ENCODE peak calls at places on chromosome 20, in eight cellular contexts. R, U, Y, N, X, O, H and B are unnamed samples. For H3K4me1, the result is how much of the 10 kb centered on the place peaks cover.

GRCh38 chr20:34971873-34972235 is 16.2 kb downstream of the MYH7B start:
- DNase-seq in R (no peak), U (no peak), Y (no peak), N (no peak), X (no peak), O (no peak), H (no peak), B (no peak)

GRCh38 chr20:51309128-51309527 is 233.4 kb downstream of the NFATC2 start:
- DNase-seq in R (no peak), U (no peak), Y (no peak), N (no peak), X (no peak), O (no peak), H (no peak), B (peak)

GRCh38 chr20:5393218-5393870 is 76.6 kb upstream of the PROKR2 start:
- DNase-seq in R (no peak), U (peak), Y (no peak), N (no peak), X (no peak), O (no peak), H (no peak), B (no peak)

GRCh38 chr20:62066983-62067433 is 1.3 kb upstream of the TAF4 start:
- DNase-seq in R (peak), U (peak), Y (peak), N (no peak), X (peak), O (peak), H (no peak), B (no peak)

GRCh38 chr20:56636701-56637100 is 7.6 kb downstream of the TFAP2C start:
- DNase-seq in R (no peak), U (no peak), Y (no peak), N (no peak), X (no peak), O (no peak), H (no peak), B (no peak)

GRCh38 chr20:20276806-20277530 is 90.9 kb upstream of the INSM1 start:
- DNase-seq in R (no peak), U (no peak), Y (no peak), N (no peak), X (no peak), O (no peak), H (no peak), B (no peak)

GRCh38 chr20:43459022-43459942 is 1.6 kb downstream of the SRSF6 start:
- DNase-seq in R (no peak), U (peak), Y (peak), N (no peak), X (no peak), O (no peak), H (no peak), B (peak)

GRCh38 chr20:33111306-33111705 is 31.9 kb downstream of the BPIFB4 start:
- DNase-seq in R (no peak), U (no peak), Y (no peak), N (no peak), X (no peak), O (no peak), H (no peak), B (no peak)

GRCh38 chr20:13089950-13090469 is 81.2 kb downstream of the SPTLC3 start:
- DNase-seq in R (peak), U (no peak), Y (no peak), N (no peak), X (no peak), O (no peak), H (no peak), B (no peak)

GRCh38 chr20:56200456-56200855 is 48.1 kb upstream of the MC3R start:
- DNase-seq in R (peak), U (no peak), Y (no peak), N (no peak), X (no peak), O (no peak), H (no peak), B (peak)

GRCh38 chr20:39855056-39855455 is 834.0 kb downstream of the MAFB start:
- DNase-seq in R (no peak), U (no peak), Y (no peak), N (no peak), X (no peak), O (no peak), H (no peak), B (no peak)

GRCh38 chr20:62216636-62217566 is 3.2 kb downstream of the HRH3 start:
- DNase-seq in R (no peak), U (no peak), Y (no peak), N (peak), X (no peak), O (no peak), H (no peak), B (no peak)

GRCh38 chr20:56430471-56430870 is 18.4 kb downstream of the CASS4 start:
- DNase-seq in R (no peak), U (no peak), Y (no peak), N (no peak), X (peak), O (no peak), H (no peak), B (no peak)

GRCh38 chr20:19909696-19910095 is 107.5 kb upstream of the NAA20 start:
- DNase-seq in R (no peak), U (no peak), Y (peak), N (no peak), X (no peak), O (peak), H (peak), B (no peak)

GRCh38 chr20:21767739-21768223 is 62.3 kb downstream of the PAX1 start:
- DNase-seq in R (peak), U (peak), Y (no peak), N (peak), X (peak), O (no peak), H (no peak), B (no peak)

GRCh38 chr20:23084282-23084844 is 1.8 kb downstream of the CD93 start:
- DNase-seq in R (no peak), U (no peak), Y (no peak), N (no peak), X (no peak), O (no peak), H (no peak), B (no peak)

GRCh38 chr20:58713801-58714339 is 21.3 kb downstream of the NPEPL1 start:
- DNase-seq in R (no peak), U (no peak), Y (no peak), N (peak), X (no peak), O (peak), H (peak), B (peak)

GRCh38 chr20:40513010-40513409 is 176.0 kb downstream of the MAFB start:
- DNase-seq in R (no peak), U (no peak), Y (no peak), N (no peak), X (no peak), O (no peak), H (no peak), B (no peak)

GRCh38 chr20:50872562-50873288 is 58.5 kb downstream of the ADNP start:
- DNase-seq in R (no peak), U (no peak), Y (no peak), N (no peak), X (no peak), O (no peak), H (no peak), B (no peak)

GRCh38 chr20:9838378-9839295 is at the start of gene PAK5:
- DNase-seq in R (peak), U (peak), Y (no peak), N (peak), X (peak), O (no peak), H (no peak), B (peak)

GRCh38 chr20:61954276-61955021 is 111.2 kb downstream of the TAF4 start:
- DNase-seq in R (no peak), U (no peak), Y (no peak), N (no peak), X (no peak), O (no peak), H (peak), B (no peak)

GRCh38 chr20:51854912-51855311 is 52.6 kb upstream of the SALL4 start:
- DNase-seq in R (no peak), U (no peak), Y (no peak), N (no peak), X (no peak), O (no peak), H (no peak), B (no peak)

GRCh38 chr20:51427625-51428291 is 114.8 kb downstream of the NFATC2 start:
- DNase-seq in R (no peak), U (no peak), Y (no peak), N (no peak), X (no peak), O (no peak), H (no peak), B (no peak)

GRCh38 chr20:11686900-11687543 is 230.7 kb upstream of the BTBD3 start:
- DNase-seq in R (no peak), U (peak), Y (no peak), N (peak), X (peak), O (no peak), H (peak), B (no peak)

GRCh38 chr20:32522775-32523612 is 62.1 kb downstream of the NOL4L start:
- DNase-seq in R (peak), U (no peak), Y (no peak), N (no peak), X (peak), O (no peak), H (no peak), B (no peak)

GRCh38 chr20:3248167-3248992 is 9.4 kb upstream of the SLC4A11 start:
- DNase-seq in R (no peak), U (peak), Y (no peak), N (no peak), X (peak), O (peak), H (no peak), B (no peak)

GRCh38 chr20:3246682-3247081 is 7.7 kb upstream of the SLC4A11 start:
- DNase-seq in R (no peak), U (no peak), Y (no peak), N (no peak), X (no peak), O (no peak), H (no peak), B (no peak)

GRCh38 chr20:3247638-3248037 is 8.6 kb upstream of the SLC4A11 start:
- DNase-seq in R (no peak), U (no peak), Y (no peak), N (no peak), X (no peak), O (no peak), H (no peak), B (no peak)

GRCh38 chr20:3250091-3250504 is 11.1 kb upstream of the SLC4A11 start:
- DNase-seq in R (peak), U (peak), Y (no peak), N (no peak), X (peak), O (no peak), H (no peak), B (no peak)

DNA sequence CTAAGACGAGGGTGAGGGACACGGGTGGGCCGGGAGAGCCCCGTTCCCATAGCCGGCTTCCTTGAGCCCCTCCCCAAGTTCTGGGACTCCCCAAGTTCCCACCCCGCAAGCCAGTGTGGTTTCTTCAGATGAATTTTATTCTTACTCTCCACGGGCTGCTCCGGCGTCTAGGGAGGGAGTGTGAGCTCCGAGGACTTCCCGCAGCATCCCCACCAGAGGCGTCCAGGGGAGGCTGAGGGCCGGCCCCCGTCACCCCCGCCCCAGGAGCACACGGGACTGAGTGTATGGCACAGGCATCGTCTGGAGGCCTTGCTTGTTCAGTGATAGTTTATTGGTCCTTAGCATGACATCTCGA is 10.0 kb upstream of the SLC4A11 start:
- DNase-seq in R (no peak), U (no peak), Y (no peak), N (no peak), X (no peak), O (no peak), H (no peak), B (no peak)
- H3K4me1 ChIP-seq in R (under half), U (under half), Y (under half), N (under half), X (under half), O (under half), H (under half), B (under half)

DNA sequence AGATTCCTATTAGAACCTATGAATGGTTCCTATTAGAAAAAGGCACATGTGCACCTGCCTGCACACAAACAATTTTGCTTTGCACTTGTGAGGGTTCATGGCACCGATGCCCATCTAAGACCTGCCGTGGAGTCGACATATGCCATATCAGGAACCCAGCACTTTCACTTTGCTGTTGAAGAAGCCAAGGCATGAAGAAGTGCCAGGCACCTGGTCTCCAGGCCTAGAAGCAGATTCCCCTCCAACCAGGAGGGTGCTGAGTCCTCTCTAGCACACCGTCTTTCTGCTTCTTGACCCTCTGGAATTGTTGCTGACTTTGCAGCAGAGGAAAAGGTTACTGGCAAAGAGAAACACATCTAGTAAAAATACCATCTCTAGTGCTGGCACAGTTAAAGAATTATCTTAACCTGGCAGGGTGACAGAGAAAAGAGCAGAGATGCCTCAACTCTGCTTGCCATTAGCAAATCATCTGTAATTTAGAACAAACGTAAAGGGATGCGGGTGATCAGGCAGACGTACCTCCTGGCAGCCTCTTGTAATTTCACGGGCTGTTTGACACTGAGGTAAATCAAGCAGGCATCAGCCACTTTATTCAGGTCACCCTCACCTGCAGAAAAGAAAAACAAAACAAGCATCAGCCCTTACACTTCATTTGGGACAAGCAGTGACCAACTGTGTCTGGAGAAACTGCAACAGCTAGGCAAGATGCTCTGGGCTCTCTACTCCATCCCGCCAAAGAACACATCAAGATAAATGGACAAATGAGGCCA is 37.2 kb downstream of the TTI1 start:
- DNase-seq in R (no peak), U (no peak), Y (no peak), N (no peak), X (peak), O (no peak), H (no peak), B (no peak)
- H3K4me3 ChIP-seq in R (no peak), U (no peak), Y (no peak), N (no peak), X (no peak), O (no peak), H (no peak), B (no peak)

DNA sequence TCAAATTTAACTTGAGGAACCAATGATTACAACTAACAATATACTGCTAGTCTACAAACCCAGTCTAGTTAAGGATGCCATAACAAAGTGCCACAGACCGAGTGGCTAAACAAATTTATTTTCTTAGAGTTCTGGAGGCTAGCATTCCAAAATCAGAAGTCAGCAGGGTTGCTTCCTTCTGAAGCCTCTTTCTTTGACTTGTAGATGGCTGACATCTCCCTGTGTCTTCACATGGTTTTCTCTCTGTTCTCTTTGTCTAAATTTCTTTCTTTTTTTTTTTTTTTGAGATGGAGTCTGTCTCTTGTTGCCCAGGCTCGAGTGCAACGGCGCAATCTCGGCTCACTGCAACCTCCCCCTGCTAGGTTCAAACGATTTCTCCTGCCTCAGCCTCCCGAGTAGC is 56.1 kb downstream of the NCOA3 start:
- DNase-seq in R (no peak), U (no peak), Y (no peak), N (no peak), X (no peak), O (no peak), H (no peak), B (no peak)
- H3K4me1 ChIP-seq in R (half or more), U (under half), Y (under half), N (under half), X (under half), O (under half), H (under half), B (under half)

DNA sequence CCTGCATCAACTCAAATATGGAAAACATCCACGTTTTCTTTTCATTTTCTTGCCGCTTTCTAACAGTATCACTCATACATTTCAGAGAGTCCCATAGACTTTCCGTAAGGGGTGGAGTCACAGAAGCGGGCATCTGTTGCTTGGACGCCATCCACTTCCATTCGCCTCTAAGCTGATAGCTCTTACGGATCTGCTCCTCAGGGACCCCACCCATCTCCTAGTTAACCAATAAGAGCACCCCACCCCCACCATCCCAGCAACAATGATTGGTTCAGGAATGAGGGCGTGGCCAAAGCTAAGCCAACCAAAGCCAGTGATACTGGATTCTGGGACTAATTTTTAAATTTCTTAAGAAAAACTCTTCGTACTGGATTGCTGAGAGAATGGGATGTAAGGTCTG is 42.4 kb downstream of the SLC2A10 start:
- DNase-seq in R (no peak), U (no peak), Y (no peak), N (no peak), X (no peak), O (no peak), H (no peak), B (peak)
- H3K4me3 ChIP-seq in R (no peak), U (no peak), Y (no peak), N (no peak), X (no peak), O (no peak), H (no peak), B (peak)

DNA sequence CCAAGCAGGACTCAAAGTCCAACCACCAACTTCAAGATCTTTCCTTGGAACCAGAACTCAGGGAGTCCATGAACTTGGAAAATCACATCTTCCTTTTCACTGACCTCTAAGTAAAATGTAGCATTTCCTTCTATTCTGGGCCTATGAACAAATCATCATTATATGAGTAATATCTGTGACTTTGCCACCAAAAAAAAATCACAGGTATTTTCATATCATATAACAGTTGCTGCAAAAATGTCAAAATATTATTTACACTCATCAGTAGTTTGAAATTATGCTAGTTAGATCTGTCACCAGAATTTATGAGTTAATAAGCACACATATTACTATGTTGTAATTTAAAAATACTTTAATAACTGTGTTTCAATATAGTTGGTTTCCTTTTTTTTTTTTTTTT is 27.3 kb upstream of the TLDC2 start:
- DNase-seq in R (no peak), U (no peak), Y (no peak), N (no peak), X (no peak), O (no peak), H (no peak), B (no peak)
- H3K4me1 ChIP-seq in R (under half), U (under half), Y (half or more), N (under half), X (under half), O (under half), H (under half), B (under half)

GRCh38 chr20:49823152-49823847 is 10.7 kb downstream of the SLC9A8 start:
- DNase-seq in R (no peak), U (no peak), Y (no peak), N (no peak), X (no peak), O (no peak), H (no peak), B (no peak)
- H3K4me3 ChIP-seq in R (no peak), U (no peak), Y (no peak), N (no peak), X (no peak), O (no peak), H (no peak), B (no peak)

GRCh38 chr20:57693670-57694329 is 16.0 kb downstream of the PMEPA1 start:
- DNase-seq in R (no peak), U (no peak), Y (no peak), N (no peak), X (no peak), O (no peak), H (no peak), B (no peak)

GRCh38 chr20:57695940-57696339 is 13.9 kb downstream of the PMEPA1 start:
- DNase-seq in R (no peak), U (no peak), Y (no peak), N (no peak), X (no peak), O (no peak), H (no peak), B (peak)

GRCh38 chr20:57695012-57695411 is 14.8 kb downstream of the PMEPA1 start:
- DNase-seq in R (no peak), U (no peak), Y (no peak), N (peak), X (no peak), O (no peak), H (no peak), B (no peak)

GRCh38 chr20:57693002-57693582 is 16.7 kb downstream of the PMEPA1 start:
- DNase-seq in R (no peak), U (no peak), Y (no peak), N (peak), X (peak), O (no peak), H (no peak), B (no peak)

GRCh38 chr20:57694481-57694880 is 15.3 kb downstream of the PMEPA1 start:
- DNase-seq in R (no peak), U (no peak), Y (no peak), N (no peak), X (no peak), O (no peak), H (no peak), B (no peak)
- H3K4me1 ChIP-seq in R (under half), U (under half), Y (under half), N (under half), X (under half), O (under half), H (under half), B (under half)

GRCh38 chr20:36542516-36543186 is 1.3 kb downstream of the MYL9 start:
- DNase-seq in R (no peak), U (no peak), Y (no peak), N (no peak), X (no peak), O (no peak), H (peak), B (no peak)
- H3K4me3 ChIP-seq in R (no peak), U (peak), Y (peak), N (no peak), X (peak), O (peak), H (peak), B (no peak)

GRCh38 chr20:37293301-37293943 is 4.0 kb downstream of the MANBAL start:
- DNase-seq in R (no peak), U (no peak), Y (no peak), N (no peak), X (no peak), O (no peak), H (no peak), B (no peak)
- H3K4me1 ChIP-seq in R (under half), U (under half), Y (under half), N (under half), X (under half), O (under half), H (under half), B (under half)

GRCh38 chr20:17225891-17226409 is 890 bp upstream of the PCSK2 start:
- DNase-seq in R (no peak), U (peak), Y (no peak), N (peak), X (peak), O (no peak), H (peak), B (peak)
- H3K4me3 ChIP-seq in R (no peak), U (peak), Y (peak), N (no peak), X (peak), O (peak), H (peak), B (peak)